ENCODE peak calls at places on chromosomes 7 and 10, in four cellular contexts. One of them, this sample, is unnamed.
A peak's percentile ranks its signal among the peaks of the same experiment; 100 is the strongest.

GRCh38 chr7:76282344-76283253 is 19.9 kb upstream of the HSPB1 start:
- DNase-seq in Peyer's patch: no peak
- DNase-seq in left colon: no peak
- DNase-seq in NCI-H1105 treated with DMSO at 0.1 percent for 48 hours: no peak
- DNase-seq in this sample: no peak

GRCh38 chr7:30799206-30799975 is 28.2 kb downstream of the MINDY4 start:
- DNase-seq in Peyer's patch: no peak
- DNase-seq in left colon: no peak
- DNase-seq in NCI-H1105 treated with DMSO at 0.1 percent for 48 hours: no peak
- DNase-seq in this sample: no peak

GRCh38 chr7:87784424-87784823 is 91.7 kb downstream of the SLC25A40 start:
- DNase-seq in Peyer's patch: no peak
- DNase-seq in NCI-H1105 treated with DMSO at 0.1 percent for 48 hours: no peak
- DNase-seq in left colon: no peak
- DNase-seq in this sample: no peak

GRCh38 chr7:104275900-104276299 is 52.5 kb upstream of the LHFPL3 start:
- DNase-seq in NCI-H1105 treated with DMSO at 0.1 percent for 48 hours: no peak
- DNase-seq in left colon: no peak
- DNase-seq in Peyer's patch: no peak
- DNase-seq in this sample: no peak

GRCh38 chr10:128275405-128275804 is 149.2 kb upstream of the MKI67 start:
- DNase-seq in left colon: no peak
- DNase-seq in NCI-H1105 treated with DMSO at 0.1 percent for 48 hours: peak; percentile 77
- DNase-seq in Peyer's patch: no peak
- DNase-seq in this sample: no peak

GRCh38 chr10:70078329-70078728 is 25.7 kb downstream of the MACROH2A2 start:
- DNase-seq in NCI-H1105 treated with DMSO at 0.1 percent for 48 hours: no peak
- DNase-seq in left colon: no peak
- DNase-seq in Peyer's patch: no peak
- DNase-seq in this sample: no peak

GRCh38 chr7:3879337-3880054 is 578.4 kb downstream of the SDK1 start:
- DNase-seq in Peyer's patch: no peak
- DNase-seq in NCI-H1105 treated with DMSO at 0.1 percent for 48 hours: peak; percentile 79
- DNase-seq in left colon: no peak
- DNase-seq in this sample: no peak

GRCh38 chr10:48501806-48502771 is 102.8 kb downstream of the ARHGAP22 start:
- DNase-seq in NCI-H1105 treated with DMSO at 0.1 percent for 48 hours: no peak
- DNase-seq in left colon: no peak
- DNase-seq in Peyer's patch: peak; percentile 8
- DNase-seq in this sample: no peak

GRCh38 chr7:54345746-54346145 is 196.4 kb upstream of the VSTM2A start:
- DNase-seq in NCI-H1105 treated with DMSO at 0.1 percent for 48 hours: no peak
- DNase-seq in Peyer's patch: no peak
- DNase-seq in left colon: no peak
- DNase-seq in this sample: no peak

GRCh38 chr7:154383045-154383444 is 330.8 kb downstream of the DPP6 start:
- DNase-seq in Peyer's patch: no peak
- DNase-seq in left colon: no peak
- DNase-seq in NCI-H1105 treated with DMSO at 0.1 percent for 48 hours: no peak
- DNase-seq in this sample: no peak

GRCh38 chr10:110405401-110405800 is 92.3 kb upstream of the DUSP5 start:
- DNase-seq in NCI-H1105 treated with DMSO at 0.1 percent for 48 hours: no peak
- DNase-seq in Peyer's patch: no peak
- DNase-seq in left colon: no peak
- DNase-seq in this sample: no peak

GRCh38 chr7:16422917-16423316 is 1.6 kb upstream of the CRPPA start:
- DNase-seq in Peyer's patch: no peak
- DNase-seq in NCI-H1105 treated with DMSO at 0.1 percent for 48 hours: no peak
- DNase-seq in left colon: no peak
- DNase-seq in this sample: no peak

GRCh38 chr10:132289439-132289838 is 18.3 kb downstream of the STK32C start:
- DNase-seq in left colon: no peak
- DNase-seq in NCI-H1105 treated with DMSO at 0.1 percent for 48 hours: no peak
- DNase-seq in Peyer's patch: no peak
- DNase-seq in this sample: no peak

This sample was measured in hippocampal formation.